ENCODE peak calls at places on chromosomes 6 and 20, in ten cellular contexts. One of them, this sample, is unnamed.

GRCh38 chr6:110738899-110739365 is 76.3 kb downstream of the CDK19 start:
- DNase-seq in Peyer's patch: no peak
- DNase-seq in AG09319: no peak
- DNase-seq in transverse colon: no peak
- DNase-seq in hepatocyte: peak
- DNase-seq in heart right ventricle: no peak
- DNase-seq in CD4-positive, alpha-beta T cell: no peak
- DNase-seq in astrocyte of the spinal cord: no peak
- DNase-seq in lower leg skin: no peak
- DNase-seq in osteocyte: no peak
- DNase-seq in this sample: no peak

GRCh38 chr20:44692932-44693476 is 22.2 kb upstream of the CCN5 start:
- DNase-seq in transverse colon: peak
- DNase-seq in hepatocyte: peak
- DNase-seq in astrocyte of the spinal cord: peak
- DNase-seq in heart right ventricle: peak
- DNase-seq in osteocyte: peak
- DNase-seq in CD4-positive, alpha-beta T cell: no peak
- DNase-seq in Peyer's patch: no peak
- DNase-seq in AG09319: peak
- DNase-seq in lower leg skin: peak
- DNase-seq in this sample: no peak

GRCh38 chr6:157380458-157380778 is 572 bp upstream of the ZDHHC14 start:
- DNase-seq in Peyer's patch: no peak
- DNase-seq in astrocyte of the spinal cord: no peak
- DNase-seq in lower leg skin: no peak
- DNase-seq in osteocyte: no peak
- DNase-seq in AG09319: no peak
- DNase-seq in hepatocyte: no peak
- DNase-seq in heart right ventricle: no peak
- DNase-seq in CD4-positive, alpha-beta T cell: peak
- DNase-seq in transverse colon: no peak
- DNase-seq in this sample: no peak

GRCh38 chr6:28771401-28772267 is 152.2 kb downstream of the TRIM27 start:
- DNase-seq in CD4-positive, alpha-beta T cell: no peak
- DNase-seq in transverse colon: no peak
- DNase-seq in heart right ventricle: no peak
- DNase-seq in AG09319: no peak
- DNase-seq in osteocyte: no peak
- DNase-seq in astrocyte of the spinal cord: no peak
- DNase-seq in Peyer's patch: no peak
- DNase-seq in hepatocyte: no peak
- DNase-seq in lower leg skin: no peak
- DNase-seq in this sample: no peak

GRCh38 chr20:16222859-16223411 is 350.3 kb downstream of the KIF16B start:
- DNase-seq in AG09319: no peak
- DNase-seq in osteocyte: no peak
- DNase-seq in lower leg skin: no peak
- DNase-seq in astrocyte of the spinal cord: no peak
- DNase-seq in Peyer's patch: no peak
- DNase-seq in transverse colon: no peak
- DNase-seq in hepatocyte: no peak
- DNase-seq in CD4-positive, alpha-beta T cell: no peak
- DNase-seq in heart right ventricle: no peak
- DNase-seq in this sample: no peak

GRCh38 chr20:19692685-19693119 is 65.4 kb upstream of the RIN2 start:
- DNase-seq in Peyer's patch: peak
- DNase-seq in hepatocyte: peak
- DNase-seq in astrocyte of the spinal cord: peak
- DNase-seq in lower leg skin: peak
- DNase-seq in heart right ventricle: peak
- DNase-seq in AG09319: no peak
- DNase-seq in osteocyte: peak
- DNase-seq in transverse colon: peak
- DNase-seq in CD4-positive, alpha-beta T cell: peak
- DNase-seq in this sample: peak

GRCh38 chr20:62856931-62857619 is 4.5 kb downstream of the TCFL5 start:
- DNase-seq in Peyer's patch: peak
- DNase-seq in astrocyte of the spinal cord: no peak
- DNase-seq in CD4-positive, alpha-beta T cell: no peak
- DNase-seq in heart right ventricle: no peak
- DNase-seq in transverse colon: no peak
- DNase-seq in osteocyte: no peak
- DNase-seq in lower leg skin: no peak
- DNase-seq in hepatocyte: no peak
- DNase-seq in AG09319: no peak
- DNase-seq in this sample: no peak

GRCh38 chr6:236519-236918 is 55.8 kb upstream of the DUSP22 start:
- DNase-seq in heart right ventricle: no peak
- DNase-seq in CD4-positive, alpha-beta T cell: no peak
- DNase-seq in AG09319: no peak
- DNase-seq in astrocyte of the spinal cord: no peak
- DNase-seq in transverse colon: no peak
- DNase-seq in Peyer's patch: no peak
- DNase-seq in hepatocyte: no peak
- DNase-seq in osteocyte: no peak
- DNase-seq in lower leg skin: no peak
- DNase-seq in this sample: no peak

GRCh38 chr20:40630723-40631631 is 58.1 kb downstream of the MAFB start:
- DNase-seq in hepatocyte: no peak
- DNase-seq in transverse colon: no peak
- DNase-seq in CD4-positive, alpha-beta T cell: no peak
- DNase-seq in osteocyte: peak
- DNase-seq in astrocyte of the spinal cord: no peak
- DNase-seq in AG09319: no peak
- DNase-seq in heart right ventricle: no peak
- DNase-seq in lower leg skin: peak
- DNase-seq in Peyer's patch: no peak
- DNase-seq in this sample: no peak

GRCh38 chr6:81450180-81450579 is 302.3 kb downstream of the TENT5A start:
- DNase-seq in Peyer's patch: no peak
- DNase-seq in osteocyte: no peak
- DNase-seq in transverse colon: peak
- DNase-seq in astrocyte of the spinal cord: peak
- DNase-seq in CD4-positive, alpha-beta T cell: no peak
- DNase-seq in hepatocyte: peak
- DNase-seq in heart right ventricle: no peak
- DNase-seq in lower leg skin: no peak
- DNase-seq in AG09319: peak
- DNase-seq in this sample: no peak

GRCh38 chr6:69774740-69775350 is 22.0 kb downstream of the LMBRD1 start:
- DNase-seq in osteocyte: no peak
- DNase-seq in transverse colon: no peak
- DNase-seq in hepatocyte: no peak
- DNase-seq in CD4-positive, alpha-beta T cell: no peak
- DNase-seq in AG09319: no peak
- DNase-seq in lower leg skin: no peak
- DNase-seq in heart right ventricle: no peak
- DNase-seq in astrocyte of the spinal cord: no peak
- DNase-seq in Peyer's patch: no peak
- DNase-seq in this sample: no peak

GRCh38 chr6:82955841-82956240 is 109.8 kb downstream of the UBE3D start:
- DNase-seq in CD4-positive, alpha-beta T cell: no peak
- DNase-seq in hepatocyte: no peak
- DNase-seq in heart right ventricle: no peak
- DNase-seq in transverse colon: no peak
- DNase-seq in astrocyte of the spinal cord: peak
- DNase-seq in Peyer's patch: no peak
- DNase-seq in AG09319: no peak
- DNase-seq in osteocyte: no peak
- DNase-seq in lower leg skin: no peak
- DNase-seq in this sample: no peak

GRCh38 chr6:119347466-119348307 is 1.9 kb downstream of the MAN1A1 start:
- DNase-seq in AG09319: no peak
- DNase-seq in lower leg skin: peak
- DNase-seq in heart right ventricle: peak
- DNase-seq in Peyer's patch: peak
- DNase-seq in osteocyte: no peak
- DNase-seq in hepatocyte: peak
- DNase-seq in transverse colon: peak
- DNase-seq in astrocyte of the spinal cord: no peak
- DNase-seq in CD4-positive, alpha-beta T cell: no peak
- DNase-seq in this sample: peak

GRCh38 chr6:41939091-41939847 is 2.3 kb downstream of the CCND3 start:
- DNase-seq in transverse colon: peak
- DNase-seq in osteocyte: no peak
- DNase-seq in heart right ventricle: peak
- DNase-seq in hepatocyte: peak
- DNase-seq in lower leg skin: peak
- DNase-seq in AG09319: no peak
- DNase-seq in Peyer's patch: no peak
- DNase-seq in CD4-positive, alpha-beta T cell: peak
- DNase-seq in astrocyte of the spinal cord: peak
- DNase-seq in this sample: peak

GRCh38 chr20:31927758-31928157 is 24.1 kb downstream of the PDRG1 start:
- DNase-seq in CD4-positive, alpha-beta T cell: no peak
- DNase-seq in Peyer's patch: no peak
- DNase-seq in osteocyte: no peak
- DNase-seq in AG09319: no peak
- DNase-seq in lower leg skin: no peak
- DNase-seq in heart right ventricle: no peak
- DNase-seq in hepatocyte: no peak
- DNase-seq in transverse colon: no peak
- DNase-seq in astrocyte of the spinal cord: no peak
- DNase-seq in this sample: no peak

GRCh38 chr20:18259730-18260129 is 28.6 kb upstream of the ZNF133 start:
- DNase-seq in transverse colon: no peak
- DNase-seq in heart right ventricle: no peak
- DNase-seq in astrocyte of the spinal cord: no peak
- DNase-seq in lower leg skin: no peak
- DNase-seq in hepatocyte: no peak
- DNase-seq in AG09319: no peak
- DNase-seq in CD4-positive, alpha-beta T cell: no peak
- DNase-seq in Peyer's patch: no peak
- DNase-seq in osteocyte: no peak
- DNase-seq in this sample: no peak

GRCh38 chr6:16533721-16534136 is 227.5 kb downstream of the ATXN1 start:
- DNase-seq in Peyer's patch: no peak
- DNase-seq in AG09319: no peak
- DNase-seq in astrocyte of the spinal cord: no peak
- DNase-seq in heart right ventricle: no peak
- DNase-seq in CD4-positive, alpha-beta T cell: no peak
- DNase-seq in transverse colon: no peak
- DNase-seq in hepatocyte: no peak
- DNase-seq in osteocyte: no peak
- DNase-seq in lower leg skin: no peak
- DNase-seq in this sample: no peak

GRCh38 chr6:149043476-149044130 is 273.9 kb upstream of the TAB2 start:
- DNase-seq in transverse colon: no peak
- DNase-seq in AG09319: no peak
- DNase-seq in osteocyte: no peak
- DNase-seq in lower leg skin: no peak
- DNase-seq in hepatocyte: peak
- DNase-seq in heart right ventricle: no peak
- DNase-seq in CD4-positive, alpha-beta T cell: no peak
- DNase-seq in Peyer's patch: no peak
- DNase-seq in astrocyte of the spinal cord: no peak
- DNase-seq in this sample: no peak
- TF ChIP-seq CTCF in transverse colon: no peak
- TF ChIP-seq CTCF in AG09319: peak
- TF ChIP-seq CTCF in osteocyte: peak
- TF ChIP-seq CTCF in lower leg skin: no peak
- TF ChIP-seq CTCF in hepatocyte: peak
- TF ChIP-seq CTCF in heart right ventricle: no peak
- TF ChIP-seq CTCF in CD4-positive, alpha-beta T cell: no peak
- TF ChIP-seq CTCF in Peyer's patch: peak
- TF ChIP-seq CTCF in astrocyte of the spinal cord: peak
- TF ChIP-seq CTCF in this sample: no peak

DNA sequence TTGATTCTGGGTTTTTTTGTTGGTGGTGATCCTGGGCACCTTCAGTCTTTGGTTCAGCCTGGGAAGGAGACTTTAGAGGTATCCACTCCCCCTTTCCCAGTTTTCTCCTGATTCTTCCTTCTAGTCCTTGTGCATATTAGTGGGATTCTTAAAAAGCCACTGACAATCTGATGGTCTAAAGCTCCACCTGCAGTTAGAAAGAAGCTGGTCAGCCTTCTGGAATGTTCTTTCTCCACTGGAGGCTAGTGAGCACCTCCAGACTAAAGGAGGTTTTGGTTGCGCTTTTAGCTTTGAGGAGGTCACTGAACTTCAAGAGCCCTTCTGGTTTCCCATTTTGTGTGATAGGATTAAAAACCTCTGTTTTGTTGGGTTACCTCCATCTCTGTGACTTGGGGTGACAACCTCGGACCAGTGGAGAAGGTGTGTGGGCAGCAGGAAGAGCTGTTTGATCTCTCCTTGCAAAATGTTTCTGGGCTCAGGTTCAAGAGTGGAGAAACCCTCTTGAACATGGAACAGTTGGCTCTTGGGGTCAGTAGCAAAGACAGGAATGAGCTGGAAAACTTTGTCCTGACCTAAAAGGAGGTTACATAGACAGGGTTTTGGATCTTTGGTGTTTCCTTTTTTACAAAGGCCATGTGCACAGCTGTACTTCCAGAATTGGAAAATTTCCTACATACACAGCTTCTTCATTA is 29.0 kb downstream of the JARID2 start:
- DNase-seq in transverse colon: no peak
- DNase-seq in astrocyte of the spinal cord: peak
- DNase-seq in Peyer's patch: no peak
- DNase-seq in CD4-positive, alpha-beta T cell: no peak
- DNase-seq in lower leg skin: no peak
- DNase-seq in osteocyte: no peak
- DNase-seq in hepatocyte: no peak
- DNase-seq in heart right ventricle: no peak
- DNase-seq in AG09319: no peak
- DNase-seq in this sample: no peak
- TF ChIP-seq CTCF in transverse colon: no peak
- TF ChIP-seq CTCF in astrocyte of the spinal cord: peak
- TF ChIP-seq CTCF in Peyer's patch: peak
- TF ChIP-seq CTCF in CD4-positive, alpha-beta T cell: no peak
- TF ChIP-seq CTCF in lower leg skin: no peak
- TF ChIP-seq CTCF in osteocyte: peak
- TF ChIP-seq CTCF in hepatocyte: peak
- TF ChIP-seq CTCF in heart right ventricle: peak
- TF ChIP-seq CTCF in AG09319: peak
- TF ChIP-seq CTCF in this sample: no peak

GRCh38 chr20:48404598-48404997 is 423.2 kb downstream of the PREX1 start:
- DNase-seq in AG09319: no peak
- DNase-seq in heart right ventricle: no peak
- DNase-seq in transverse colon: no peak
- DNase-seq in Peyer's patch: no peak
- DNase-seq in osteocyte: no peak
- DNase-seq in CD4-positive, alpha-beta T cell: no peak
- DNase-seq in astrocyte of the spinal cord: no peak
- DNase-seq in lower leg skin: no peak
- DNase-seq in hepatocyte: no peak
- DNase-seq in this sample: no peak
- TF ChIP-seq CTCF in AG09319: no peak
- TF ChIP-seq CTCF in heart right ventricle: no peak
- TF ChIP-seq CTCF in transverse colon: no peak
- TF ChIP-seq CTCF in Peyer's patch: no peak
- TF ChIP-seq CTCF in osteocyte: no peak
- TF ChIP-seq CTCF in CD4-positive, alpha-beta T cell: no peak
- TF ChIP-seq CTCF in astrocyte of the spinal cord: no peak
- TF ChIP-seq CTCF in lower leg skin: no peak
- TF ChIP-seq CTCF in hepatocyte: no peak
- TF ChIP-seq CTCF in this sample: no peak

DNA sequence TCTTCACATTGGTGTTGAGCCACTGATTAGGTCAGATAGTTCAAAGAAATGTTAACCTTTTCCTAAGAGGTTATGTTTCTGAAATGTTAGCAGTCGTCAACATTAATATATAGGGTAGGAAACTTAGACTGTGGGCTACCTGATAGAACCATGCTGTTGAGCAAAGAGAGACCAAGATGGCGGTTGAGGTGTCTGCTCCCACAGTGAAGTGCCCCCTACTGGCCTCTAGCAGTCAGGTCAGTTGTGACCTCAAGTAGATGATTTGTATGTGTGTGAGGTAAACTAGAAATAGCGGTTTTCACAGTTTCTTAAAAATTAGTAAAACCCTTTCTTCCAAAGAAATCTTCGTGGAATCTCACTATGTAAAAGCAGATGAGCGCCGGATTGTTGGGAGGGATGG is 40.3 kb downstream of the MTHFD1L start:
- DNase-seq in Peyer's patch: no peak
- DNase-seq in CD4-positive, alpha-beta T cell: no peak
- DNase-seq in hepatocyte: no peak
- DNase-seq in lower leg skin: no peak
- DNase-seq in heart right ventricle: no peak
- DNase-seq in osteocyte: no peak
- DNase-seq in astrocyte of the spinal cord: no peak
- DNase-seq in AG09319: no peak
- DNase-seq in transverse colon: no peak
- DNase-seq in this sample: no peak
- TF ChIP-seq CTCF in Peyer's patch: no peak
- TF ChIP-seq CTCF in CD4-positive, alpha-beta T cell: no peak
- TF ChIP-seq CTCF in hepatocyte: peak
- TF ChIP-seq CTCF in lower leg skin: no peak
- TF ChIP-seq CTCF in heart right ventricle: no peak
- TF ChIP-seq CTCF in osteocyte: peak
- TF ChIP-seq CTCF in astrocyte of the spinal cord: peak
- TF ChIP-seq CTCF in AG09319: peak
- TF ChIP-seq CTCF in transverse colon: no peak
- TF ChIP-seq CTCF in this sample: no peak